ENCODE peak calls at places on chromosomes 11 and 22, in four cellular contexts. S is progenitor cell of endocrine pancreas, K is heart right ventricle, C is Caco-2. J is an unnamed sample.

GRCh38 chr22:33300165-33300564 is 242.0 kb upstream of the SYN3 start:
- DNase-seq in S (no peak), K (peak; percentile 32), C (no peak), J (no peak)

GRCh38 chr11:112315861-112316739 is 55.4 kb upstream of the PLET1 start:
- DNase-seq in S (no peak), C (no peak), K (no peak), J (no peak)

GRCh38 chr11:112321521-112322172 is 61.0 kb upstream of the PLET1 start:
- DNase-seq in K (peak; percentile 29), S (no peak), C (peak; percentile 57), J (peak; percentile 82)

GRCh38 chr11:78277314-78277994 is 88.7 kb downstream of the USP35 start:
- DNase-seq in S (no peak), K (no peak), C (no peak), J (peak; percentile 18)

GRCh38 chr11:18540207-18541009 is 13.7 kb upstream of the TSG101 start:
- DNase-seq in C (peak; percentile 37), S (no peak), K (no peak), J (peak; percentile 17)

GRCh38 chr22:23054531-23055257 is 15.6 kb upstream of the GNAZ start:
- DNase-seq in C (no peak), K (no peak), S (no peak), J (no peak)

GRCh38 chr22:17871726-17872458 is 97.6 kb upstream of the BID start:
- DNase-seq in C (no peak), S (no peak), K (no peak), J (no peak)

GRCh38 chr11:130122141-130122575 is 37.4 kb upstream of the ST14 start:
- DNase-seq in K (no peak), S (no peak), C (no peak), J (no peak)

GRCh38 chr11:2312232-2313042 is 10.6 kb downstream of the TSPAN32 start:
- DNase-seq in S (no peak), C (no peak), K (peak; percentile 35), J (no peak)

GRCh38 chr11:44915621-44916020 is 35.1 kb downstream of the TP53I11 start:
- DNase-seq in C (no peak), S (no peak), K (no peak), J (no peak)

GRCh38 chr11:78261869-78262637 is 73.3 kb downstream of the USP35 start:
- DNase-seq in C (no peak), S (no peak), K (no peak), J (no peak)

GRCh38 chr11:3747704-3748103 is 49.6 kb downstream of the NUP98 start:
- DNase-seq in K (no peak), S (no peak), C (no peak), J (no peak)

GRCh38 chr22:37824674-37825641 is 1.8 kb downstream of the GALR3 start:
- DNase-seq in S (peak; percentile 25), C (no peak), K (no peak), J (no peak)

GRCh38 chr22:38172489-38173155 is 9.0 kb downstream of the PLA2G6 start:
- DNase-seq in K (peak; percentile 86), C (no peak), S (no peak), J (no peak)

GRCh38 chr22:27876684-27877083 is 42.4 kb downstream of the PITPNB start:
- DNase-seq in S (no peak), K (no peak), C (no peak), J (no peak)

GRCh38 chr11:25293166-25293565 is 796.3 kb downstream of the LUZP2 start:
- DNase-seq in C (no peak), K (no peak), S (no peak), J (no peak)

GRCh38 chr22:32826537-32826936 is 25.0 kb downstream of the TIMP3 start:
- DNase-seq in C (no peak), S (no peak), K (no peak), J (no peak)

GRCh38 chr22:20549232-20549841 is 41.9 kb downstream of the MED15 start:
- DNase-seq in C (no peak), S (no peak), K (no peak), J (no peak)

GRCh38 chr22:38236786-38237185 is 35.0 kb downstream of the MAFF start:
- DNase-seq in C (peak; percentile 53), K (no peak), S (no peak), J (peak; percentile 89)

DNA sequence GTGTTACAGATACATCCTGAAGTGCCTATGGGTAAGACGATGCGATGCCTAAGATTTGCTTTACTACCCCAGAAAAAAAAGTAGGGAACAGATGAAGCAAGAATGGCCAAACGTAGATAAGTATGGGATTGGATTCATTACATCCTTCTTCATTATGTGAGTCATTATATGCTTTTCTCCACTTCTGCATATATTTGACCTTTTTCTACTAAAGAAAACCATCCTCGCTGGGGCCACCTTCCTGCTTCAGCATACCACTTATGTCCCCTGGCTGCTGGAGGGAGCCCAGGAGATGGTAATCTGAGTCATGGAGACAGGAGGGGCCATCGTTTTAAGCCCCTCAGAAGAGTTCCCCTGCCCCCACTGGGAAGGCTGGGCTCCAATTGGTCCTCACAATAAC is 14.4 kb upstream of the KLHL35 start:
- DNase-seq in K (no peak), C (no peak), S (no peak), J (no peak)
- TF ChIP-seq CTCF in K (no peak), C (no peak), S (no peak), J (no peak)

DNA sequence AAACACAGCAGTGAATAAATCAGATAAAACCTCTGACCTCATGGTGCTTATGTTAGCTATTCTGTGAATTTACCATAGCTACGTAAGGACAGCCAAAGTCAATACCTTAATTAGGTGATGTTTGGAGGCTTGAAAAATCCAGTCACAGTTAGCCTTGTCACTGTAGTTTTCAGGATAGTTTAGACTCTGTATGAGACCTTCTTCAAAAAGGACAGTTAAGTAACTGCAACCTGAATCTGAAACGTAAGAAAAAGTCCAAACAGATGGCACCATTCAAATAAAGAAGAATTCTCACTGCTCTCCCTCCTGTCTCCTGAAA is 11.4 kb downstream of the OVCH2 start:
- DNase-seq in K (no peak), C (no peak), S (no peak), J (no peak)
- TF ChIP-seq CTCF in K (no peak), C (no peak), S (no peak), J (no peak)

GRCh38 chr11:28366549-28367341 is 258.6 kb downstream of the METTL15 start:
- DNase-seq in K (peak; percentile 15), S (no peak), C (no peak), J (no peak)
- TF ChIP-seq CTCF in K (no peak), S (no peak), C (no peak), J (no peak)

GRCh38 chr22:35299217-35299716 is 427 bp upstream of the TOM1 start:
- DNase-seq in K (no peak), C (no peak), S (no peak), J (no peak)
- TF ChIP-seq CTCF in K (no peak), C (no peak), S (no peak), J (no peak)

DNA sequence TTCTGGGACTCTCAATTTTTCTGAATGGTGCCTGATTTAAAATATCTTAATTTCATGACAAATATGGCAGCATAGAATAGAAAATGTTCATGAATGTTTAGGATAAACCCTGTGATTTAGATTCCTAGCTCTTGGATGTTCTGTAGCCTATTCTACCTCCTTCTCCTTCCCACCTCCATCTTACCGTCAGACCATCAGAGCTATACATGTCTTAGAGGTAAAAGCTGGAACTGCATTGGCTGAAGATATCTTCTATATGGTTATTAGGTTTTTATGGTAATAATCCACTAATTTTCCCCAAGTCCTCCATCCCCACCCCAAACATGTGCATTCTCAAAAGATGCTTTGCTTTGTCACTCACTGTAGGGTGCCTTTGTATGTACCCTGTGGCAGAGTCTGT is 46.9 kb upstream of the CSTF3 start:
- DNase-seq in S (no peak), K (no peak), C (no peak), J (no peak)
- TF ChIP-seq CTCF in S (no peak), K (no peak), C (no peak), J (no peak)